ENCODE peak calls at places on chromosomes 13 and 19, in five cellular contexts. One of them, this sample, is unnamed. For H3K36me3 and H3K4me1, the result is how much of the 10 kb centered on the place peaks cover.

GRCh38 chr13:64808704-64809103 is 2421.4 kb downstream of the PCDH9 start:
- DNase-seq in CD8-positive, alpha-beta T cell: no peak
- DNase-seq in tibial artery: no peak
- DNase-seq in heart right ventricle: no peak
- DNase-seq in heart left ventricle: no peak
- DNase-seq in this sample: no peak

GRCh38 chr13:21671793-21672680 is 1.2 kb downstream of the FGF9 start:
- DNase-seq in heart left ventricle: no peak
- DNase-seq in heart right ventricle: no peak
- DNase-seq in tibial artery: no peak
- DNase-seq in CD8-positive, alpha-beta T cell: no peak
- DNase-seq in this sample: no peak

GRCh38 chr13:63901630-63902029 is 2486.0 kb upstream of the PCDH20 start:
- DNase-seq in heart left ventricle: no peak
- DNase-seq in heart right ventricle: no peak
- DNase-seq in tibial artery: no peak
- DNase-seq in CD8-positive, alpha-beta T cell: no peak
- DNase-seq in this sample: no peak

GRCh38 chr13:113485545-113485944 is 5.0 kb downstream of the DCUN1D2 start:
- DNase-seq in CD8-positive, alpha-beta T cell: no peak
- DNase-seq in heart left ventricle: peak
- DNase-seq in heart right ventricle: no peak
- DNase-seq in tibial artery: no peak
- DNase-seq in this sample: no peak

GRCh38 chr13:97439196-97439595 is 5.2 kb downstream of the RAP2A start:
- DNase-seq in heart left ventricle: no peak
- DNase-seq in tibial artery: no peak
- DNase-seq in heart right ventricle: no peak
- DNase-seq in CD8-positive, alpha-beta T cell: no peak
- DNase-seq in this sample: no peak

GRCh38 chr13:31495336-31495735 is 244.0 kb upstream of the RXFP2 start:
- DNase-seq in CD8-positive, alpha-beta T cell: no peak
- DNase-seq in tibial artery: no peak
- DNase-seq in heart left ventricle: no peak
- DNase-seq in heart right ventricle: no peak
- DNase-seq in this sample: no peak

GRCh38 chr19:3746371-3747056 is 15.0 kb downstream of the APBA3 start:
- DNase-seq in heart left ventricle: no peak
- DNase-seq in tibial artery: no peak
- DNase-seq in CD8-positive, alpha-beta T cell: no peak
- DNase-seq in heart right ventricle: no peak
- DNase-seq in this sample: peak

GRCh38 chr13:37364024-37364423 is 234.5 kb downstream of the POSTN start:
- DNase-seq in heart left ventricle: no peak
- DNase-seq in CD8-positive, alpha-beta T cell: no peak
- DNase-seq in heart right ventricle: no peak
- DNase-seq in tibial artery: no peak
- DNase-seq in this sample: no peak

GRCh38 chr13:100356889-100357288 is 231.7 kb downstream of the GGACT start:
- DNase-seq in heart left ventricle: no peak
- DNase-seq in heart right ventricle: no peak
- DNase-seq in tibial artery: no peak
- DNase-seq in CD8-positive, alpha-beta T cell: no peak
- DNase-seq in this sample: no peak

GRCh38 chr13:43128504-43128929 is 105.1 kb downstream of the DNAJC15 start:
- DNase-seq in heart right ventricle: peak
- DNase-seq in CD8-positive, alpha-beta T cell: no peak
- DNase-seq in heart left ventricle: no peak
- DNase-seq in tibial artery: no peak
- DNase-seq in this sample: no peak

GRCh38 chr19:55172741-55173140 is 6.3 kb upstream of the DNAAF3 start:
- DNase-seq in heart right ventricle: no peak
- DNase-seq in tibial artery: no peak
- DNase-seq in CD8-positive, alpha-beta T cell: no peak
- DNase-seq in heart left ventricle: no peak
- DNase-seq in this sample: no peak

GRCh38 chr13:59665184-59665583 is 498.5 kb downstream of the DIAPH3 start:
- DNase-seq in tibial artery: no peak
- DNase-seq in heart right ventricle: no peak
- DNase-seq in CD8-positive, alpha-beta T cell: no peak
- DNase-seq in heart left ventricle: no peak
- DNase-seq in this sample: no peak
- TF ChIP-seq CTCF in tibial artery: no peak
- TF ChIP-seq CTCF in heart right ventricle: no peak
- TF ChIP-seq CTCF in CD8-positive, alpha-beta T cell: no peak
- TF ChIP-seq CTCF in heart left ventricle: no peak
- TF ChIP-seq CTCF in this sample: no peak

DNA sequence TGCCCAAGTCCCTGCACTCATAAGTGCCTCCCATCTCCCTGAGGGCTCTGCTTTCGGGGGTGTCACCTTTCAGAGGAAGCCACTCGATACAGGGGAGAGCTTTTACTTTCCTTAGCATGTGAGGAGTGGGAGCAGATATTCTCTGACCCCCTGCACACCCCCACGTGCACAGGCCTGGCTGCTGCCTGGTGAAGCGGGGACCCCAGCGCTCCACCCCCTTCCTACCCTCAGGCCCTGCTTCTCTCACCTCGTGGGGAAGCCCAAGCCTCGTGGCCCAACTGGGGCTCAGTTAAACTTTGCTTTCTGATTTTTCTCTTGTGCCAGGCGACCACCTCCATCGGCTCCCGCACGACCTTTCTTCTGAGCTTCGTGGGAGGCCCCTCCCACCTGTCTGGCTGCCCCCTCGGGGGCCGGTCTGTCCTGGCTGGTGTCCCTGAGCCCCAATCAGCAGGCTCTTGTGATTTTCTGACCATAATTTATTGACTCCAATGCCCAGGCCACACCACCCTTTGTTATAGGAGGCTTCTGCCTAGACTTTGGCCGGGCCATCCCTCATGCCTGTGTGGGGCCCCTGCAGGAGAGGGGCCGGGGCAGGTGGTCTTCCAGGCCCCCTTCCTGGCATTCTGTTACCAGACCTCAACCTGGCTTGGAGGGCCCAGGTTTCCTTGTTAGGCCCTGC is 3.9 kb downstream of the TMED1 start:
- DNase-seq in tibial artery: no peak
- DNase-seq in heart left ventricle: no peak
- DNase-seq in CD8-positive, alpha-beta T cell: no peak
- DNase-seq in heart right ventricle: no peak
- DNase-seq in this sample: peak
- H3K36me3 ChIP-seq in tibial artery: under half
- H3K36me3 ChIP-seq in heart left ventricle: under half
- H3K36me3 ChIP-seq in CD8-positive, alpha-beta T cell: under half
- H3K36me3 ChIP-seq in heart right ventricle: under half
- H3K36me3 ChIP-seq in this sample: half or more

DNA sequence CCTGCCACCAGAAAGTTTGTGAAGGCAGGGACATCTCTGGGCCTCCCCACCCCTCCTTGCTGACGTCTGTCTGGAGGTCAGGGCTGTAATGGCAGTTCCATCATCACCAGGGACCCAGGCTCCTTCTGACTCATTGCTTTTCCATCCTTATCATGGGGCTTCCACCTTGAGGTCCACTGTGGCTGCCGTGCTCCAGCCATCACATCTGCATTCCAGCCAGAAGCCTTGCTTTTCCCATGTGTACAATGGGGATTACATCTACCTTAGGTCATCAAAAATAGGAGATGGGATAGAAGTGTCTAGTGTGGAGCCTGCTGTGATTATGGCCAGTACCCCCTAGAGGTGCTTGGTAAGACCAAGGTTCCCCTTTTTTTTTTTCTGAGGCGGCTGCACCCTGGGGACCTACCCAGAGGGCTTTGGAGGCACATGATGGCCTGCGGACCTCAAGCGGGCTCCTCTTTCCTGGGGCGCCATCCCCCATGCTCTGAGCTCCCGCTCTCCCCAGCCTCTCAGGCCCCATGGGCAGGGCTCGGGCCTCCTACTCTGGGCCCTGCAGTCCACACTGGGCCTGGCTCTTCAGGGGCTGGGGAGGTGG is 13.4 kb upstream of the RANBP3 start:
- DNase-seq in CD8-positive, alpha-beta T cell: no peak
- DNase-seq in heart left ventricle: no peak
- DNase-seq in heart right ventricle: no peak
- DNase-seq in tibial artery: no peak
- DNase-seq in this sample: no peak
- H3K4me1 ChIP-seq in CD8-positive, alpha-beta T cell: under half
- H3K4me1 ChIP-seq in heart left ventricle: under half
- H3K4me1 ChIP-seq in heart right ventricle: under half
- H3K4me1 ChIP-seq in tibial artery: under half
- H3K4me1 ChIP-seq in this sample: under half

DNA sequence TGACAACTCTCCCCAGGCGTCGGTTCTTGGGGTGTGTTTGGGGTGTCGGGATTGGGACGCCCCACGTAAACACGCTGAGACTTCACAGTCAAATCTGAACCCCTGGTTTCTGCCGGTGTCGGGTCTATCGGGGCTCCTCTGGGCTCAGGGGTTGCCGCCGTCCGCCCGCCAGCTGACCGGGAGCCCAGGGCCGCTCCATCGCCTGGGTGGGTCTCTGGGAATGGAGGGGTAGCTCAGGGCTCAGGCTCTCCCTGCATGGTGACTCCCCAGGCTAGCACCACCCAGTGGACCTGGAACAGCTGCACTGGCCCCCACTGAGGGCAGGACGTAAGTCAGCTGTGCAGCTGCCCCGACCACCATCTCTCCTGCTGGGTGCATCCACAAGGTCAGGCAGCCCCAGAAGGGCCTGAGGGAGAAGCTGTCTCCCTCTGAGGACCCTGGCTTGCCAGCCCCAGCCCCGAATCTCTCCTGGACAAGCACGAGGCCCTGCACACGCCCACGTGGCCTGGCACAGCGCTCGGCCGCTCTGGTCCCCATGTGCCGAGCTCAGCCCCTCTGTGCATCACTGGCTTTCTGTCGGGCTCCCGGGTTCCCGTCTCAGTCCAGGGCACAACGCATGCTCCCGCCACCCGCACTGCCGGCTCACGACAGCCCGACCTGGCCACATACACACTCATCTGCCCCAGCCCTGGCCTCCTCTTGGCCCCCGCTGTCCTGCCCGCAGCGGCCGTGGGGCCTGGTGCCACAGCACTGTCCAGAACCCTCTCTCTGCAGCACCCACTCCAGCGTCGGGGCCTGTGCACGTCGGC is 6.1 kb downstream of the RNF126 start:
- DNase-seq in heart left ventricle: peak
- DNase-seq in tibial artery: no peak
- DNase-seq in CD8-positive, alpha-beta T cell: no peak
- DNase-seq in heart right ventricle: peak
- DNase-seq in this sample: no peak
- TF ChIP-seq CTCF in heart left ventricle: no peak
- TF ChIP-seq CTCF in tibial artery: no peak
- TF ChIP-seq CTCF in CD8-positive, alpha-beta T cell: no peak
- TF ChIP-seq CTCF in heart right ventricle: no peak
- TF ChIP-seq CTCF in this sample: no peak

DNA sequence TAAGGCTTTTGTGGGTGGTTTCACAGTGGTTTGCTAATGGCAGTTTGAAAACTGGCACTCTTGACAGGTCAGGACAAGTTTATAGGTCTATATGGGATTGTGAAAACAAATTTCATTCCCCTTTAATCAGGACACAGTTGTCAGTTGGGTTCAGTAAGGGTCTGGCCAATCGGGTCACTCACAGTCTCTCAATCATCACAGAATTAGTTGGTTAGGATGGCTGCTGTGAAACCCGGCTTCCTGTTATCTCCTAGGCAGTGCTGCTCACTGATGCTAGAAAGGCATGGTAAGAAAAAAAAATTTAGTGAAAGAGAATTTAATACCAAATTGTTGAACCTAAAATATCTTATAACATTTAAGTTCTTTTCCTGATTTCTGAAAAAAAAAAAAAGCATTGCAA is 1730.1 kb downstream of the EFNB2 start:
- DNase-seq in tibial artery: no peak
- DNase-seq in heart left ventricle: no peak
- DNase-seq in heart right ventricle: no peak
- DNase-seq in CD8-positive, alpha-beta T cell: no peak
- DNase-seq in this sample: no peak
- H3K36me3 ChIP-seq in tibial artery: under half
- H3K36me3 ChIP-seq in heart left ventricle: under half
- H3K36me3 ChIP-seq in heart right ventricle: under half
- H3K36me3 ChIP-seq in CD8-positive, alpha-beta T cell: under half
- H3K36me3 ChIP-seq in this sample: under half

GRCh38 chr13:83547043-83547442 is 335.2 kb downstream of the SLITRK1 start:
- DNase-seq in heart right ventricle: no peak
- DNase-seq in heart left ventricle: no peak
- DNase-seq in CD8-positive, alpha-beta T cell: no peak
- DNase-seq in tibial artery: no peak
- DNase-seq in this sample: no peak
- H3K4me1 ChIP-seq in heart right ventricle: under half
- H3K4me1 ChIP-seq in heart left ventricle: under half
- H3K4me1 ChIP-seq in CD8-positive, alpha-beta T cell: under half
- H3K4me1 ChIP-seq in tibial artery: under half
- H3K4me1 ChIP-seq in this sample: under half

This sample was measured in left lung.